ENCODE peak calls at places on chromosomes 3 and 15, in four cellular contexts. I is SK-N-DZ, U is PC-3, E is activated T-helper 1 cell treated with Interleukin-2 at 50 U/mL for 16 hours. V is an unnamed sample.

GRCh38 chr3:71989165-71989564 is 204.2 kb upstream of the PROK2 start:
- DNase-seq in I (no peak), U (peak; percentile 40), E (no peak), V (no peak)

GRCh38 chr3:72820405-72820804 is 27.8 kb downstream of the SHQ1 start:
- DNase-seq in I (no peak), U (peak; percentile 77), E (no peak), V (no peak)

GRCh38 chr3:129003578-129004112 is 2.5 kb downstream of the EFCC1 start:
- DNase-seq in I (peak; percentile 21), U (peak; percentile 54), E (peak; percentile 45), V (peak; percentile 20)

GRCh38 chr15:78930577-78931388 is 14.1 kb downstream of the CTSH start:
- DNase-seq in I (peak; percentile 54), U (peak; percentile 98), E (no peak), V (no peak)

GRCh38 chr15:83275412-83275811 is 9.1 kb downstream of the BNC1 start:
- DNase-seq in I (no peak), U (no peak), E (no peak), V (no peak)

GRCh38 chr3:13709706-13710105 is 160.8 kb downstream of the FBLN2 start:
- DNase-seq in I (no peak), U (no peak), E (no peak), V (no peak)

GRCh38 chr3:12328132-12328915 is 39.5 kb downstream of the PPARG start:
- DNase-seq in I (no peak), U (no peak), E (no peak), V (no peak)

GRCh38 chr3:159263750-159264561 is 462.1 kb downstream of the MFSD1 start:
- DNase-seq in I (peak; percentile 65), U (peak; percentile 72), E (no peak), V (no peak)

GRCh38 chr3:59753805-59754204 is 704.0 kb upstream of the CFAP20DC start:
- DNase-seq in I (no peak), U (no peak), E (no peak), V (no peak)

GRCh38 chr15:78910836-78911235 is 34.0 kb downstream of the CTSH start:
- DNase-seq in I (no peak), U (no peak), E (no peak), V (no peak)

GRCh38 chr15:76330281-76330680 is 6.3 kb upstream of the ISL2 start:
- DNase-seq in I (peak; percentile 75), U (peak; percentile 79), E (no peak), V (no peak)

GRCh38 chr15:85312925-85313324 is 67.5 kb upstream of the AKAP13 start:
- DNase-seq in I (no peak), U (no peak), E (no peak), V (no peak)

GRCh38 chr3:143311096-143311495 is 191.5 kb downstream of the CHST2 start:
- DNase-seq in I (no peak), U (no peak), E (no peak), V (no peak)

GRCh38 chr15:63094495-63094931 is 27.1 kb upstream of the LACTB start:
- DNase-seq in I (no peak), U (no peak), E (no peak), V (no peak)

GRCh38 chr15:41513282-41514227 is at the start of gene LTK:
- DNase-seq in I (peak; percentile 82), U (no peak), E (no peak), V (peak; percentile 32)

GRCh38 chr3:113746955-113747718 is at the start of gene ATP6V1A:
- DNase-seq in I (no peak), U (peak; percentile 18), E (peak; percentile 61), V (peak; percentile 72)

GRCh38 chr3:150371741-150372254 is 36.3 kb upstream of the TSC22D2 start:
- DNase-seq in I (no peak), U (peak; percentile 100), E (no peak), V (no peak)

GRCh38 chr15:70023769-70024491 is 73.8 kb downstream of the TLE3 start:
- DNase-seq in I (no peak), U (peak; percentile 37), E (no peak), V (no peak)

GRCh38 chr15:89749526-89749925 is 1.5 kb downstream of the MESP1 start:
- DNase-seq in I (no peak), U (no peak), E (no peak), V (no peak)

GRCh38 chr15:41778503-41778902 is 4.2 kb downstream of the MAPKBP1 start:
- DNase-seq in I (no peak), U (no peak), E (no peak), V (no peak)

GRCh38 chr3:144746631-144747030 is 775.0 kb downstream of the DIPK2A start:
- DNase-seq in I (no peak), U (no peak), E (no peak), V (no peak)

GRCh38 chr3:172040976-172041963 is 1.9 kb downstream of the FNDC3B start:
- DNase-seq in I (peak; percentile 34), U (peak; percentile 37), E (no peak), V (no peak)

GRCh38 chr15:69602095-69602494 is 149.5 kb downstream of the RPLP1 start:
- DNase-seq in I (no peak), U (no peak), E (no peak), V (no peak)

GRCh38 chr3:25585361-25586166 is 79.1 kb downstream of the TOP2B start:
- DNase-seq in I (no peak), U (no peak), E (no peak), V (no peak)

GRCh38 chr3:43581343-43581742 is 40.5 kb downstream of the ANO10 start:
- DNase-seq in I (no peak), U (peak; percentile 4), E (no peak), V (no peak)

V was measured in effector memory CD4-positive, alpha-beta T cell.